ENCODE peak calls at places on chromosomes 2 and 18, in nine cellular contexts. B is effector memory CD4-positive, alpha-beta T cell; J is tibial artery; E is trophoblast cell; R is RWPE1; U is uterus; S is A549; M is CD8-positive, alpha-beta T cell; T is right lobe of liver. G is an unnamed sample.

GRCh38 chr18:75395137-75395536 is 32.4 kb downstream of the SMIM21 start:
- DNase-seq in B (no peak), R (no peak), M (no peak), E (no peak), S (no peak), J (no peak), U (no peak), T (no peak), G (no peak)

GRCh38 chr18:55489742-55490055 is 98.3 kb downstream of the TCF4 start:
- DNase-seq in T (no peak), M (no peak), E (no peak), S (no peak), U (no peak), R (no peak), B (no peak), J (no peak), G (no peak)

GRCh38 chr18:44747157-44747556 is 66.5 kb downstream of the SETBP1 start:
- DNase-seq in U (no peak), B (no peak), R (no peak), S (no peak), J (no peak), M (no peak), T (no peak), E (no peak), G (no peak)

GRCh38 chr2:109457811-109458210 is 156.0 kb downstream of the SEPTIN10 start:
- DNase-seq in T (no peak), J (peak; percentile 75), M (no peak), U (no peak), B (no peak), R (no peak), E (no peak), S (no peak), G (no peak)

GRCh38 chr2:15896859-15897258 is 43.5 kb upstream of the MYCN start:
- DNase-seq in R (no peak), M (no peak), T (no peak), E (no peak), S (no peak), B (no peak), J (no peak), U (no peak), G (no peak)

GRCh38 chr2:162636206-162636728 is 202.3 kb downstream of the KCNH7 start:
- DNase-seq in M (no peak), R (no peak), U (no peak), E (no peak), J (no peak), B (no peak), T (peak; percentile 58), S (no peak), G (no peak)

GRCh38 chr2:62010632-62011276 is 105.3 kb downstream of the COMMD1 start:
- DNase-seq in E (no peak), J (no peak), B (no peak), U (no peak), M (no peak), S (no peak), T (no peak), R (no peak), G (no peak)

GRCh38 chr2:144480257-144480656 is 39.7 kb downstream of the ZEB2 start:
- DNase-seq in S (no peak), J (no peak), U (no peak), B (no peak), R (no peak), E (no peak), T (no peak), M (no peak), G (no peak)

GRCh38 chr2:2892378-2892777 is 485.2 kb downstream of the EIPR1 start:
- DNase-seq in S (no peak), B (no peak), U (no peak), E (no peak), J (peak; percentile 15), M (no peak), T (peak; percentile 23), R (no peak), G (no peak)

GRCh38 chr2:72131371-72131891 is 16.2 kb downstream of the CYP26B1 start:
- DNase-seq in M (no peak), E (no peak), B (no peak), R (no peak), J (peak; percentile 51), U (peak; percentile 11), S (no peak), T (peak; percentile 32), G (no peak)

GRCh38 chr2:131154071-131154531 is 49.0 kb downstream of the PLEKHB2 start:
- DNase-seq in R (peak; percentile 82), S (peak; percentile 65), J (no peak), E (peak; percentile 85), B (peak; percentile 33), M (peak; percentile 63), T (no peak), U (no peak), G (peak; percentile 75)

GRCh38 chr2:238868067-238868524 is 20.2 kb downstream of the TWIST2 start:
- DNase-seq in J (peak; percentile 87), S (no peak), M (no peak), E (no peak), B (no peak), T (no peak), R (no peak), U (peak; percentile 69), G (no peak)

GRCh38 chr2:134193774-134194173 is 60.1 kb upstream of the MGAT5 start:
- DNase-seq in S (no peak), M (no peak), B (no peak), J (no peak), E (no peak), U (no peak), T (no peak), R (no peak), G (no peak)

GRCh38 chr2:10431797-10432196 is 16.3 kb downstream of the ODC1 start:
- DNase-seq in R (no peak), T (no peak), E (no peak), J (no peak), B (no peak), S (no peak), U (no peak), M (no peak), G (no peak)

GRCh38 chr2:51698005-51698404 is 666.1 kb upstream of the NRXN1 start:
- DNase-seq in E (no peak), S (no peak), J (no peak), U (no peak), T (no peak), M (no peak), B (no peak), R (no peak), G (no peak)

GRCh38 chr2:121309801-121310200 is 24.8 kb upstream of the TFCP2L1 start:
- DNase-seq in B (no peak), J (no peak), R (no peak), U (no peak), M (no peak), S (peak; percentile 27), T (peak; percentile 16), E (no peak), G (peak; percentile 28)

DNA sequence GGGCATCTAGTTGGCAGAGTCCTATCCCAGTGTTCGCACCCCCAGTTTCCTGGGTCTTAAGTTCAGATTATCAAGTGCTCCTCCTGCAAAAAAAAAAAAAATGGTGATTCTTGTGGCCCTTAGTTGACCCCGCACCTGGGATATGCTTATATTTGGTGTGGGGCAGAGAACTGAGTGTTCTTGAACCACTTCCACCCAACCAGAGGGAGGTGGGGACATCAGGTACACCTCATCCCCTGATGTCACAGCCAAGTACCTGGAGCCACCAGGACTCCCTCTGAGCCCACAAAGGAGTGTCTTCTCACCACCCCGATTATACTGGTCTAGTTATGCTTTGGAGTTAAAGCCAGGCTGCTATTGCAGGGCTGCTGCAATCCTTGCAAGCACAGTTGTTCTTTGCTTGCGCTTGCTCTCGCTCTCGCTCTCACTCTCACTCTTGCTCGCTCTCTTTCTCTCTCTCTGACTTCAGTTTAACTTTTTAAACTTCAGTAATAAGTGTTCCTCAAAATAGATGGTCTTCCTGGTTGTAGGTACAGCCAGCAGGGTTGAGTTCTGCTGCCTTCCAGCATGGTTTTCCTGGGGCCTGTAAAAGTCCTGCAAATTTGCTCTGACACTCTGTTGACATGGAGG is 265.7 kb downstream of the NEDD4L start:
- DNase-seq in U (no peak), M (no peak), J (no peak), S (no peak), T (no peak), R (no peak), E (no peak), B (no peak), G (no peak)
- H3K27ac ChIP-seq in U (no peak overlapping the region), M (no peak overlapping the region), J (no peak overlapping the region), S (no peak overlapping the region), T (peak overlapping the region; percentile 7), R (peak overlapping the region; percentile 75), E (no peak overlapping the region), B (peak overlapping the region; percentile 27), G (peak overlapping the region; percentile 50)

GRCh38 chr2:197217561-197217960 is 93.0 kb downstream of the ANKRD44 start:
- DNase-seq in E (no peak), R (no peak), S (no peak), B (no peak), U (no peak), J (no peak), T (no peak), M (no peak), G (no peak)
- H3K27ac ChIP-seq in E (no peak overlapping the region), R (no peak overlapping the region), S (no peak overlapping the region), B (peak overlapping the region; percentile 40), U (no peak overlapping the region), J (no peak overlapping the region), T (no peak overlapping the region), M (no peak overlapping the region), G (no peak overlapping the region)

DNA sequence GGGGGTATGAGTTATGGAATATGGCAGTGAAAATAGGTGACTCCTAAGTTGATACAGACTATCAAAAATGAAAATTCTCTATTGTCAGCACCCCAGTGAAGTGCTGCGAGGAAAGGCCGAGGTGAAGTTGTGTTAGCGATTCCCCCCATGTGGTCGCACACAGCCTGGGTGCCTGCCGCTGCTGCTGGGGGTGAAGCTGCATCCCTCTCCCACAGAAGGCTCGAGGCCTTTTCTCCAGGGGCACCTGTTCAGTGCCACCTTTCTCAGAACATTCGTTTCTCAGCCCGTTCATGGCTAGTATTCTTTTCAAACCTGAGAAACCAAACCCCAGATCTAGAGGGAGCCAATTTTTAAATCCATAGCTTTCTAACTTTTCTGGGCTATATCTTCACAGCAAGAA is 23.8 kb downstream of the HK2 start:
- DNase-seq in B (no peak), T (no peak), E (no peak), U (no peak), M (no peak), S (no peak), J (no peak), R (no peak), G (no peak)
- H3K27ac ChIP-seq in B (no peak overlapping the region), T (no peak overlapping the region), E (no peak overlapping the region), U (no peak overlapping the region), M (no peak overlapping the region), S (no peak overlapping the region), J (no peak overlapping the region), R (no peak overlapping the region), G (no peak overlapping the region)

DNA sequence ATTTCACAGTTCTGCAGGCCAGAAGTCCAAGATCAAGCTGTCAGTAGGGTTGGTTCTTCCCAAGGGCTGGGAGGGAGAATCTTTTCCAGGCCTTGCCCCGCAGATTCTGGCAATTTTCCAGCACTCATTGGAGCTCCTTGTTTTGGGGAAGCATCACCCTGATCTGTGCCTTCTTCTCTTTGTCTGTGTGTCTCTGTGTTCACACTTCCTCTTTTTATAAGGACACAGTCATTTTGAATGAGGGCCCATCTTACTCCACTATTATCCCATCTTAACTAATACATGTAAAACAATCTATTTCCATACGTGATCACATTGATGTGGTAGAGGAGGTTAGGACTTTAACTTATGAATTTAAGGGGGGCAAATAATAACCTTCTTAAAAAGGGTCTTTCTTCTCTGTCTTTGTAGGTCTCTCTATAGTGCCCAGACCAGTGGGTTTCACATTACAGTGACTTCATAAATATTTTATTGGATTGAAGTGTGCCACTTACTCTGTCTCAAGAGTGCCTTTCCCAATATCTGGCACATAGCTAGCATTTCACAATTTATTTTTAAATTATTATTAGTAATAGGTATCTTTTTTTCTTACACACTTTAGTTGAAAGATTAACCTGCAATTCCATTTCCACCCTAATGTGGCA is 68.9 kb upstream of the CBLN2 start:
- DNase-seq in E (no peak), B (no peak), T (no peak), U (no peak), M (no peak), S (no peak), R (no peak), J (no peak), G (no peak)
- H3K27ac ChIP-seq in E (no peak overlapping the region), B (no peak overlapping the region), T (no peak overlapping the region), U (no peak overlapping the region), M (no peak overlapping the region), S (no peak overlapping the region), R (no peak overlapping the region), J (no peak overlapping the region), G (no peak overlapping the region)